ENCODE peak calls at places on chromosomes 3 and 15, in ten cellular contexts. One of them, this sample, is unnamed.

GRCh38 chr3:24363242-24363641 is 131.4 kb downstream of the THRB start:
- DNase-seq in H54: no peak
- DNase-seq in iris pigment epithelial cell: peak
- DNase-seq in stimulated activated CD8-positive, alpha-beta memory T cell treated with anti-CD3 and anti-CD28 coated beads, Interleukin-4, amount 100 ng/mL, for 48 hours: no peak
- DNase-seq in coronary artery: no peak
- DNase-seq in psoas muscle: no peak
- DNase-seq in osteoblast: no peak
- DNase-seq in lung microvascular endothelial cell: peak
- DNase-seq in spleen: no peak
- DNase-seq in GM04504: no peak
- DNase-seq in this sample: no peak

GRCh38 chr3:156307704-156308103 is 187.3 kb downstream of the KCNAB1 start:
- DNase-seq in osteoblast: peak
- DNase-seq in psoas muscle: peak
- DNase-seq in coronary artery: peak
- DNase-seq in H54: peak
- DNase-seq in iris pigment epithelial cell: peak
- DNase-seq in GM04504: no peak
- DNase-seq in lung microvascular endothelial cell: peak
- DNase-seq in spleen: no peak
- DNase-seq in stimulated activated CD8-positive, alpha-beta memory T cell treated with anti-CD3 and anti-CD28 coated beads, Interleukin-4, amount 100 ng/mL, for 48 hours: no peak
- DNase-seq in this sample: no peak

GRCh38 chr15:96327155-96327741 is 3.3 kb upstream of the NR2F2 start:
- DNase-seq in osteoblast: peak
- DNase-seq in iris pigment epithelial cell: peak
- DNase-seq in H54: peak
- DNase-seq in stimulated activated CD8-positive, alpha-beta memory T cell treated with anti-CD3 and anti-CD28 coated beads, Interleukin-4, amount 100 ng/mL, for 48 hours: no peak
- DNase-seq in GM04504: peak
- DNase-seq in spleen: no peak
- DNase-seq in coronary artery: no peak
- DNase-seq in psoas muscle: no peak
- DNase-seq in lung microvascular endothelial cell: peak
- DNase-seq in this sample: no peak

GRCh38 chr3:171064461-171064860 is 37.9 kb upstream of the SLC2A2 start:
- DNase-seq in psoas muscle: no peak
- DNase-seq in GM04504: no peak
- DNase-seq in H54: no peak
- DNase-seq in iris pigment epithelial cell: no peak
- DNase-seq in lung microvascular endothelial cell: no peak
- DNase-seq in spleen: no peak
- DNase-seq in stimulated activated CD8-positive, alpha-beta memory T cell treated with anti-CD3 and anti-CD28 coated beads, Interleukin-4, amount 100 ng/mL, for 48 hours: no peak
- DNase-seq in osteoblast: no peak
- DNase-seq in coronary artery: no peak
- DNase-seq in this sample: no peak

GRCh38 chr3:104987859-104988258 is 378.9 kb upstream of the ALCAM start:
- DNase-seq in H54: no peak
- DNase-seq in stimulated activated CD8-positive, alpha-beta memory T cell treated with anti-CD3 and anti-CD28 coated beads, Interleukin-4, amount 100 ng/mL, for 48 hours: no peak
- DNase-seq in osteoblast: no peak
- DNase-seq in psoas muscle: no peak
- DNase-seq in coronary artery: no peak
- DNase-seq in iris pigment epithelial cell: peak
- DNase-seq in spleen: no peak
- DNase-seq in lung microvascular endothelial cell: peak
- DNase-seq in GM04504: no peak
- DNase-seq in this sample: no peak

GRCh38 chr3:12507871-12508281 is 23.6 kb downstream of the TSEN2 start:
- DNase-seq in coronary artery: peak
- DNase-seq in osteoblast: peak
- DNase-seq in psoas muscle: peak
- DNase-seq in lung microvascular endothelial cell: peak
- DNase-seq in spleen: no peak
- DNase-seq in GM04504: peak
- DNase-seq in iris pigment epithelial cell: peak
- DNase-seq in stimulated activated CD8-positive, alpha-beta memory T cell treated with anti-CD3 and anti-CD28 coated beads, Interleukin-4, amount 100 ng/mL, for 48 hours: no peak
- DNase-seq in H54: peak
- DNase-seq in this sample: no peak

GRCh38 chr3:52441122-52441771 is 3.7 kb downstream of the SEMA3G start:
- DNase-seq in lung microvascular endothelial cell: no peak
- DNase-seq in H54: no peak
- DNase-seq in psoas muscle: no peak
- DNase-seq in GM04504: no peak
- DNase-seq in iris pigment epithelial cell: no peak
- DNase-seq in spleen: peak
- DNase-seq in coronary artery: no peak
- DNase-seq in osteoblast: no peak
- DNase-seq in stimulated activated CD8-positive, alpha-beta memory T cell treated with anti-CD3 and anti-CD28 coated beads, Interleukin-4, amount 100 ng/mL, for 48 hours: no peak
- DNase-seq in this sample: no peak

GRCh38 chr3:10518506-10519150 is 13.2 kb upstream of the ATP2B2 start:
- DNase-seq in spleen: peak
- DNase-seq in osteoblast: peak
- DNase-seq in GM04504: no peak
- DNase-seq in H54: peak
- DNase-seq in psoas muscle: peak
- DNase-seq in stimulated activated CD8-positive, alpha-beta memory T cell treated with anti-CD3 and anti-CD28 coated beads, Interleukin-4, amount 100 ng/mL, for 48 hours: peak
- DNase-seq in iris pigment epithelial cell: peak
- DNase-seq in lung microvascular endothelial cell: no peak
- DNase-seq in coronary artery: peak
- DNase-seq in this sample: no peak

GRCh38 chr15:92803852-92804609 is 96.1 kb upstream of the CHD2 start:
- DNase-seq in H54: no peak
- DNase-seq in osteoblast: peak
- DNase-seq in stimulated activated CD8-positive, alpha-beta memory T cell treated with anti-CD3 and anti-CD28 coated beads, Interleukin-4, amount 100 ng/mL, for 48 hours: peak
- DNase-seq in iris pigment epithelial cell: peak
- DNase-seq in coronary artery: peak
- DNase-seq in spleen: peak
- DNase-seq in lung microvascular endothelial cell: peak
- DNase-seq in psoas muscle: peak
- DNase-seq in GM04504: peak
- DNase-seq in this sample: peak

GRCh38 chr3:27943106-27943505 is 221.0 kb upstream of the EOMES start:
- DNase-seq in stimulated activated CD8-positive, alpha-beta memory T cell treated with anti-CD3 and anti-CD28 coated beads, Interleukin-4, amount 100 ng/mL, for 48 hours: no peak
- DNase-seq in coronary artery: no peak
- DNase-seq in spleen: no peak
- DNase-seq in lung microvascular endothelial cell: peak
- DNase-seq in psoas muscle: no peak
- DNase-seq in iris pigment epithelial cell: peak
- DNase-seq in osteoblast: no peak
- DNase-seq in GM04504: no peak
- DNase-seq in H54: no peak
- DNase-seq in this sample: no peak

GRCh38 chr3:177781686-177782161 is 584.4 kb upstream of the TBL1XR1 start:
- DNase-seq in lung microvascular endothelial cell: no peak
- DNase-seq in coronary artery: peak
- DNase-seq in H54: no peak
- DNase-seq in iris pigment epithelial cell: peak
- DNase-seq in spleen: no peak
- DNase-seq in psoas muscle: peak
- DNase-seq in GM04504: peak
- DNase-seq in osteoblast: no peak
- DNase-seq in stimulated activated CD8-positive, alpha-beta memory T cell treated with anti-CD3 and anti-CD28 coated beads, Interleukin-4, amount 100 ng/mL, for 48 hours: no peak
- DNase-seq in this sample: no peak

GRCh38 chr3:160150525-160150924 is 74.7 kb upstream of the C3orf80 start:
- DNase-seq in stimulated activated CD8-positive, alpha-beta memory T cell treated with anti-CD3 and anti-CD28 coated beads, Interleukin-4, amount 100 ng/mL, for 48 hours: no peak
- DNase-seq in osteoblast: peak
- DNase-seq in lung microvascular endothelial cell: no peak
- DNase-seq in GM04504: peak
- DNase-seq in psoas muscle: no peak
- DNase-seq in coronary artery: no peak
- DNase-seq in H54: no peak
- DNase-seq in spleen: no peak
- DNase-seq in iris pigment epithelial cell: peak
- DNase-seq in this sample: no peak

GRCh38 chr3:135927170-135927569 is 38.4 kb upstream of the PPP2R3A start:
- DNase-seq in stimulated activated CD8-positive, alpha-beta memory T cell treated with anti-CD3 and anti-CD28 coated beads, Interleukin-4, amount 100 ng/mL, for 48 hours: no peak
- DNase-seq in spleen: no peak
- DNase-seq in psoas muscle: no peak
- DNase-seq in lung microvascular endothelial cell: no peak
- DNase-seq in coronary artery: no peak
- DNase-seq in GM04504: peak
- DNase-seq in osteoblast: no peak
- DNase-seq in iris pigment epithelial cell: no peak
- DNase-seq in H54: no peak
- DNase-seq in this sample: no peak

GRCh38 chr3:136332776-136333175 is 82.6 kb downstream of the PCCB start:
- DNase-seq in lung microvascular endothelial cell: no peak
- DNase-seq in stimulated activated CD8-positive, alpha-beta memory T cell treated with anti-CD3 and anti-CD28 coated beads, Interleukin-4, amount 100 ng/mL, for 48 hours: no peak
- DNase-seq in H54: no peak
- DNase-seq in GM04504: peak
- DNase-seq in spleen: no peak
- DNase-seq in psoas muscle: no peak
- DNase-seq in iris pigment epithelial cell: peak
- DNase-seq in osteoblast: peak
- DNase-seq in coronary artery: no peak
- DNase-seq in this sample: no peak

GRCh38 chr3:41265823-41266273 is 66.5 kb downstream of the CTNNB1 start:
- DNase-seq in GM04504: peak
- DNase-seq in psoas muscle: no peak
- DNase-seq in osteoblast: no peak
- DNase-seq in H54: no peak
- DNase-seq in coronary artery: no peak
- DNase-seq in stimulated activated CD8-positive, alpha-beta memory T cell treated with anti-CD3 and anti-CD28 coated beads, Interleukin-4, amount 100 ng/mL, for 48 hours: no peak
- DNase-seq in lung microvascular endothelial cell: peak
- DNase-seq in iris pigment epithelial cell: peak
- DNase-seq in spleen: no peak
- DNase-seq in this sample: no peak

GRCh38 chr15:101549647-101550046 is 60.1 kb upstream of the PCSK6 start:
- DNase-seq in stimulated activated CD8-positive, alpha-beta memory T cell treated with anti-CD3 and anti-CD28 coated beads, Interleukin-4, amount 100 ng/mL, for 48 hours: no peak
- DNase-seq in osteoblast: no peak
- DNase-seq in iris pigment epithelial cell: no peak
- DNase-seq in GM04504: no peak
- DNase-seq in H54: no peak
- DNase-seq in coronary artery: peak
- DNase-seq in spleen: no peak
- DNase-seq in psoas muscle: no peak
- DNase-seq in lung microvascular endothelial cell: no peak
- DNase-seq in this sample: no peak

GRCh38 chr3:197006860-197007259 is 22.8 kb downstream of the MELTF start:
- DNase-seq in iris pigment epithelial cell: no peak
- DNase-seq in GM04504: no peak
- DNase-seq in stimulated activated CD8-positive, alpha-beta memory T cell treated with anti-CD3 and anti-CD28 coated beads, Interleukin-4, amount 100 ng/mL, for 48 hours: no peak
- DNase-seq in lung microvascular endothelial cell: no peak
- DNase-seq in coronary artery: no peak
- DNase-seq in psoas muscle: no peak
- DNase-seq in osteoblast: peak
- DNase-seq in H54: no peak
- DNase-seq in spleen: no peak
- DNase-seq in this sample: no peak

GRCh38 chr15:70670680-70671079 is 92.7 kb downstream of the UACA start:
- DNase-seq in H54: no peak
- DNase-seq in osteoblast: no peak
- DNase-seq in stimulated activated CD8-positive, alpha-beta memory T cell treated with anti-CD3 and anti-CD28 coated beads, Interleukin-4, amount 100 ng/mL, for 48 hours: no peak
- DNase-seq in GM04504: no peak
- DNase-seq in iris pigment epithelial cell: no peak
- DNase-seq in psoas muscle: no peak
- DNase-seq in lung microvascular endothelial cell: no peak
- DNase-seq in coronary artery: no peak
- DNase-seq in spleen: no peak
- DNase-seq in this sample: no peak

GRCh38 chr3:37693791-37694194 is 167.9 kb upstream of the CTDSPL start:
- DNase-seq in coronary artery: peak
- DNase-seq in stimulated activated CD8-positive, alpha-beta memory T cell treated with anti-CD3 and anti-CD28 coated beads, Interleukin-4, amount 100 ng/mL, for 48 hours: no peak
- DNase-seq in psoas muscle: no peak
- DNase-seq in iris pigment epithelial cell: no peak
- DNase-seq in H54: no peak
- DNase-seq in lung microvascular endothelial cell: no peak
- DNase-seq in GM04504: no peak
- DNase-seq in spleen: no peak
- DNase-seq in osteoblast: no peak
- DNase-seq in this sample: no peak

GRCh38 chr15:32029862-32030781 is at the start of gene CHRNA7:
- DNase-seq in coronary artery: no peak
- DNase-seq in H54: peak
- DNase-seq in iris pigment epithelial cell: peak
- DNase-seq in lung microvascular endothelial cell: peak
- DNase-seq in osteoblast: peak
- DNase-seq in psoas muscle: peak
- DNase-seq in stimulated activated CD8-positive, alpha-beta memory T cell treated with anti-CD3 and anti-CD28 coated beads, Interleukin-4, amount 100 ng/mL, for 48 hours: peak
- DNase-seq in GM04504: no peak
- DNase-seq in spleen: peak
- DNase-seq in this sample: no peak

GRCh38 chr3:150365132-150365604 is 42.9 kb upstream of the TSC22D2 start:
- DNase-seq in osteoblast: peak
- DNase-seq in GM04504: no peak
- DNase-seq in lung microvascular endothelial cell: no peak
- DNase-seq in psoas muscle: no peak
- DNase-seq in stimulated activated CD8-positive, alpha-beta memory T cell treated with anti-CD3 and anti-CD28 coated beads, Interleukin-4, amount 100 ng/mL, for 48 hours: no peak
- DNase-seq in spleen: no peak
- DNase-seq in iris pigment epithelial cell: peak
- DNase-seq in coronary artery: no peak
- DNase-seq in H54: peak
- DNase-seq in this sample: no peak

GRCh38 chr3:186180151-186180550 is 71.3 kb upstream of the ETV5 start:
- DNase-seq in lung microvascular endothelial cell: no peak
- DNase-seq in GM04504: no peak
- DNase-seq in iris pigment epithelial cell: no peak
- DNase-seq in stimulated activated CD8-positive, alpha-beta memory T cell treated with anti-CD3 and anti-CD28 coated beads, Interleukin-4, amount 100 ng/mL, for 48 hours: no peak
- DNase-seq in psoas muscle: no peak
- DNase-seq in coronary artery: no peak
- DNase-seq in H54: no peak
- DNase-seq in spleen: no peak
- DNase-seq in osteoblast: no peak
- DNase-seq in this sample: no peak

GRCh38 chr3:52401551-52401950 is 43.4 kb downstream of the SEMA3G start:
- DNase-seq in spleen: peak
- DNase-seq in lung microvascular endothelial cell: no peak
- DNase-seq in psoas muscle: no peak
- DNase-seq in osteoblast: peak
- DNase-seq in GM04504: no peak
- DNase-seq in stimulated activated CD8-positive, alpha-beta memory T cell treated with anti-CD3 and anti-CD28 coated beads, Interleukin-4, amount 100 ng/mL, for 48 hours: no peak
- DNase-seq in iris pigment epithelial cell: no peak
- DNase-seq in H54: no peak
- DNase-seq in coronary artery: no peak
- DNase-seq in this sample: no peak

GRCh38 chr3:17749281-17749680 is 6.8 kb upstream of the TBC1D5 start:
- DNase-seq in GM04504: no peak
- DNase-seq in osteoblast: no peak
- DNase-seq in spleen: no peak
- DNase-seq in coronary artery: no peak
- DNase-seq in iris pigment epithelial cell: no peak
- DNase-seq in H54: no peak
- DNase-seq in psoas muscle: no peak
- DNase-seq in lung microvascular endothelial cell: no peak
- DNase-seq in stimulated activated CD8-positive, alpha-beta memory T cell treated with anti-CD3 and anti-CD28 coated beads, Interleukin-4, amount 100 ng/mL, for 48 hours: no peak
- DNase-seq in this sample: no peak

GRCh38 chr3:166453472-166453871 is 616.2 kb upstream of the BCHE start:
- DNase-seq in iris pigment epithelial cell: no peak
- DNase-seq in H54: no peak
- DNase-seq in GM04504: no peak
- DNase-seq in osteoblast: no peak
- DNase-seq in coronary artery: no peak
- DNase-seq in lung microvascular endothelial cell: no peak
- DNase-seq in psoas muscle: no peak
- DNase-seq in spleen: no peak
- DNase-seq in stimulated activated CD8-positive, alpha-beta memory T cell treated with anti-CD3 and anti-CD28 coated beads, Interleukin-4, amount 100 ng/mL, for 48 hours: no peak
- DNase-seq in this sample: no peak

GRCh38 chr3:102194760-102195159 is 240.1 kb upstream of the ZPLD1 start:
- DNase-seq in spleen: no peak
- DNase-seq in H54: no peak
- DNase-seq in osteoblast: no peak
- DNase-seq in iris pigment epithelial cell: no peak
- DNase-seq in coronary artery: no peak
- DNase-seq in lung microvascular endothelial cell: no peak
- DNase-seq in stimulated activated CD8-positive, alpha-beta memory T cell treated with anti-CD3 and anti-CD28 coated beads, Interleukin-4, amount 100 ng/mL, for 48 hours: no peak
- DNase-seq in psoas muscle: no peak
- DNase-seq in GM04504: no peak
- DNase-seq in this sample: no peak

This sample was measured in GM12864.